ENCODE peak calls at places on chromosomes 1 and 21, in five cellular contexts. One of them, this sample, is unnamed.

GRCh38 chr1:153730468-153730988 is 2.7 kb downstream of the INTS3 start:
- DNase-seq in Panc1: no peak
- DNase-seq in IMR-90: no peak
- DNase-seq in pancreas: no peak
- DNase-seq in uterus: no peak
- DNase-seq in this sample: no peak

GRCh38 chr1:223504741-223505140 is 111.5 kb downstream of the CCDC185 start:
- DNase-seq in Panc1: no peak
- DNase-seq in IMR-90: peak; percentile 90
- DNase-seq in pancreas: peak; percentile 27
- DNase-seq in uterus: peak; percentile 22
- DNase-seq in this sample: peak; percentile 33

GRCh38 chr1:227885135-227885647 is 62.5 kb downstream of the WNT9A start:
- DNase-seq in Panc1: no peak
- DNase-seq in IMR-90: no peak
- DNase-seq in pancreas: no peak
- DNase-seq in uterus: peak; percentile 22
- DNase-seq in this sample: no peak

GRCh38 chr1:206049919-206050600 is 2.9 kb upstream of the RHEX start:
- DNase-seq in Panc1: no peak
- DNase-seq in IMR-90: no peak
- DNase-seq in pancreas: no peak
- DNase-seq in uterus: no peak
- DNase-seq in this sample: no peak

GRCh38 chr1:150150511-150151021 is 850 bp downstream of the PLEKHO1 start:
- DNase-seq in Panc1: no peak
- DNase-seq in IMR-90: no peak
- DNase-seq in pancreas: no peak
- DNase-seq in uterus: peak; percentile 58
- DNase-seq in this sample: no peak

GRCh38 chr1:181655756-181656155 is 172.4 kb downstream of the CACNA1E start:
- DNase-seq in Panc1: no peak
- DNase-seq in IMR-90: peak; percentile 21
- DNase-seq in pancreas: no peak
- DNase-seq in uterus: no peak
- DNase-seq in this sample: no peak

GRCh38 chr1:41533016-41533730 is 48.7 kb upstream of the EDN2 start:
- DNase-seq in Panc1: no peak
- DNase-seq in IMR-90: no peak
- DNase-seq in pancreas: no peak
- DNase-seq in uterus: peak; percentile 2
- DNase-seq in this sample: no peak

GRCh38 chr1:84402060-84402459 is 3.8 kb downstream of the DNASE2B start:
- DNase-seq in Panc1: peak; percentile 30
- DNase-seq in IMR-90: peak; percentile 42
- DNase-seq in pancreas: no peak
- DNase-seq in uterus: no peak
- DNase-seq in this sample: no peak

GRCh38 chr21:25343774-25344545 is 263.3 kb downstream of the MRPL39 start:
- DNase-seq in Panc1: no peak
- DNase-seq in IMR-90: no peak
- DNase-seq in pancreas: no peak
- DNase-seq in uterus: no peak
- DNase-seq in this sample: no peak

GRCh38 chr21:19463966-19464365 is 1060.4 kb upstream of the TMPRSS15 start:
- DNase-seq in Panc1: no peak
- DNase-seq in IMR-90: no peak
- DNase-seq in pancreas: no peak
- DNase-seq in uterus: no peak
- DNase-seq in this sample: no peak

GRCh38 chr1:55555971-55556370 is 340.8 kb upstream of the USP24 start:
- DNase-seq in Panc1: no peak
- DNase-seq in IMR-90: no peak
- DNase-seq in pancreas: no peak
- DNase-seq in uterus: no peak
- DNase-seq in this sample: no peak

GRCh38 chr1:6298940-6299465 is 38.1 kb upstream of the GPR153 start:
- DNase-seq in Panc1: no peak
- DNase-seq in IMR-90: no peak
- DNase-seq in pancreas: no peak
- DNase-seq in uterus: no peak
- DNase-seq in this sample: no peak

GRCh38 chr1:198837276-198838021 is 198.6 kb downstream of the PTPRC start:
- DNase-seq in Panc1: no peak
- DNase-seq in IMR-90: no peak
- DNase-seq in pancreas: no peak
- DNase-seq in uterus: no peak
- DNase-seq in this sample: no peak

GRCh38 chr1:51100264-51100880 is 1.7 kb upstream of the C1orf185 start:
- DNase-seq in Panc1: no peak
- DNase-seq in IMR-90: no peak
- DNase-seq in pancreas: no peak
- DNase-seq in uterus: no peak
- DNase-seq in this sample: no peak

GRCh38 chr1:115641762-115642167 is at the start of gene VANGL1:
- DNase-seq in Panc1: no peak
- DNase-seq in IMR-90: peak; percentile 49
- DNase-seq in pancreas: peak; percentile 68
- DNase-seq in uterus: peak; percentile 63
- DNase-seq in this sample: no peak

GRCh38 chr1:23743287-23744052 is at the start of gene ELOA:
- DNase-seq in Panc1: no peak
- DNase-seq in IMR-90: peak; percentile 53
- DNase-seq in pancreas: peak; percentile 72
- DNase-seq in uterus: peak; percentile 68
- DNase-seq in this sample: no peak

GRCh38 chr1:49185455-49185980 is 408.8 kb upstream of the BEND5 start:
- DNase-seq in Panc1: no peak
- DNase-seq in IMR-90: no peak
- DNase-seq in pancreas: no peak
- DNase-seq in uterus: no peak
- DNase-seq in this sample: no peak

GRCh38 chr1:43285269-43285986 is at the start of gene C1orf210:
- DNase-seq in Panc1: no peak
- DNase-seq in IMR-90: no peak
- DNase-seq in pancreas: peak; percentile 95
- DNase-seq in uterus: no peak
- DNase-seq in this sample: no peak

GRCh38 chr1:153549741-153550397 is 811 bp upstream of the S100A3 start:
- DNase-seq in Panc1: no peak
- DNase-seq in IMR-90: no peak
- DNase-seq in pancreas: no peak
- DNase-seq in uterus: peak; percentile 18
- DNase-seq in this sample: no peak

GRCh38 chr1:93715529-93716126 is 34.0 kb upstream of the BCAR3 start:
- DNase-seq in Panc1: no peak
- DNase-seq in IMR-90: peak; percentile 32
- DNase-seq in pancreas: no peak
- DNase-seq in uterus: no peak
- DNase-seq in this sample: no peak

GRCh38 chr1:166884040-166884642 is 8.1 kb upstream of the TADA1 start:
- DNase-seq in Panc1: no peak
- DNase-seq in IMR-90: peak; percentile 12
- DNase-seq in pancreas: peak; percentile 20
- DNase-seq in uterus: peak; percentile 60
- DNase-seq in this sample: no peak

GRCh38 chr1:31888281-31888680 is 49.9 kb downstream of the PTP4A2 start:
- DNase-seq in Panc1: no peak
- DNase-seq in IMR-90: no peak
- DNase-seq in pancreas: no peak
- DNase-seq in uterus: no peak
- DNase-seq in this sample: no peak

GRCh38 chr1:237031480-237031879 is 10.5 kb upstream of the RYR2 start:
- DNase-seq in Panc1: no peak
- DNase-seq in IMR-90: no peak
- DNase-seq in pancreas: no peak
- DNase-seq in uterus: no peak
- DNase-seq in this sample: peak; percentile 11

GRCh38 chr1:247448107-247448778 is 9.7 kb downstream of the OR2B11 start:
- DNase-seq in Panc1: peak; percentile 24
- DNase-seq in IMR-90: peak; percentile 31
- DNase-seq in pancreas: peak; percentile 43
- DNase-seq in uterus: peak; percentile 54
- DNase-seq in this sample: peak; percentile 1

GRCh38 chr21:38356898-38357297 is 100.1 kb downstream of the KCNJ15 start:
- DNase-seq in Panc1: no peak
- DNase-seq in IMR-90: no peak
- DNase-seq in pancreas: no peak
- DNase-seq in uterus: no peak
- DNase-seq in this sample: no peak

GRCh38 chr1:246170574-246171261 is 336.4 kb downstream of the SMYD3 start:
- DNase-seq in Panc1: no peak
- DNase-seq in IMR-90: no peak
- DNase-seq in pancreas: no peak
- DNase-seq in uterus: no peak
- DNase-seq in this sample: no peak

GRCh38 chr1:188689542-188689941 is 1788.1 kb downstream of the BRINP3 start:
- DNase-seq in Panc1: no peak
- DNase-seq in IMR-90: peak; percentile 33
- DNase-seq in pancreas: no peak
- DNase-seq in uterus: no peak
- DNase-seq in this sample: no peak

GRCh38 chr1:5485968-5486665 is 506.1 kb downstream of the NPHP4 start:
- DNase-seq in Panc1: no peak
- DNase-seq in IMR-90: no peak
- DNase-seq in pancreas: no peak
- DNase-seq in uterus: no peak
- DNase-seq in this sample: no peak

GRCh38 chr1:115077286-115077983 is 11.9 kb downstream of the TSPAN2 start:
- DNase-seq in Panc1: no peak
- DNase-seq in IMR-90: no peak
- DNase-seq in pancreas: no peak
- DNase-seq in uterus: no peak
- DNase-seq in this sample: no peak

GRCh38 chr1:234609528-234610042 is 393 bp downstream of the IRF2BP2 start:
- DNase-seq in Panc1: no peak
- DNase-seq in IMR-90: no peak
- DNase-seq in pancreas: no peak
- DNase-seq in uterus: no peak
- DNase-seq in this sample: no peak

GRCh38 chr1:35031103-35031452 is 667 bp downstream of the ZMYM6 start:
- DNase-seq in Panc1: peak; percentile 10
- DNase-seq in IMR-90: peak; percentile 49
- DNase-seq in pancreas: peak; percentile 20
- DNase-seq in uterus: peak; percentile 24
- DNase-seq in this sample: no peak

DNA sequence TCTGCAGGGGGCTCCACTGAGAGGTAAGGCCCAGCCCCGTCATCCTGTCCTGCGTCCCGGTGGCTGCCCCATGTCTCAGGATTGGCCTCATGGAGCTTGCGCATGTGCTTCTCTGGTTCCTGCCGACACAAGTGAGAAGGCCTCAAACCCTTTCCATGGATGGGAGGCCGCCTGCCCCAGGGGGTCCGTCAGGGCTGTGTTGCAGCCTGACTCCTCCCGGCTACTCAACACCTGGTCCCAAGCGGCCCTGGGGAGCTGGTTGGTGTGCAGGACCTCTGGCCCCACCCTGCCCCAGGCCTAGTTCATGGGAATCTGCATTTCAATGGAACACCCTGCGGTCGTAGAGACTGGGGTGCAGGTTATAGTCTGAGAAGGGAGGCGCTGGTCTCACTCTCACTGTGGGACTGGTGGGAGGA is 21.1 kb upstream of the PDE9A start:
- DNase-seq in Panc1: no peak
- DNase-seq in IMR-90: no peak
- DNase-seq in pancreas: no peak
- DNase-seq in uterus: no peak
- DNase-seq in this sample: no peak
- TF ChIP-seq CTCF in Panc1: no peak
- TF ChIP-seq CTCF in IMR-90: no peak
- TF ChIP-seq CTCF in pancreas: no peak
- TF ChIP-seq CTCF in uterus: no peak
- TF ChIP-seq CTCF in this sample: no peak

GRCh38 chr1:30872033-30872947 is 36.3 kb downstream of the SDC3 start:
- DNase-seq in Panc1: no peak
- DNase-seq in IMR-90: no peak
- DNase-seq in pancreas: no peak
- DNase-seq in uterus: no peak
- DNase-seq in this sample: no peak
- H3K36me3 ChIP-seq in Panc1: no peaks in the 10 kb centered on the region
- H3K36me3 ChIP-seq in IMR-90: peaks cover 47% of the 10 kb centered on the region
- H3K36me3 ChIP-seq in pancreas: no peaks in the 10 kb centered on the region
- H3K36me3 ChIP-seq in uterus: no peaks in the 10 kb centered on the region
- H3K36me3 ChIP-seq in this sample: peaks cover 17% of the 10 kb centered on the region

DNA sequence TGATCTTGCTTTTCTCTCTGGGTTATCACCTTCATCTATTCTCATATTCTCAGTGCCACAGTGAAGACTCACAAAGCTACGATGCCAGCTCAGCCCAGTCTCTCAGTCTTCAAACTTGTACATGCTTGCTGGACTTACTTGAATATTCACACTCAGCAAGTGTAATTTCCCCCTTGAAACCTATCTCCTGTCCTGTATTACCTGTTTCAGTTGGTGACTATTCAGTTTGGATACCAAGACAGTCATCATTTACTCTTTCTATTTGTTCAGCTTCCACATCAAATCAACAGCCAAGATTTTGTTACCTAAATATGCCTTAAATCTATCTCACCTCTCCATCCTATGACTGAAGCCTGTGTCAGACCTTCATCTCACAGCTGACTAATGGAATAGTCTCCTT is 209.7 kb downstream of the LRRC7 start:
- DNase-seq in Panc1: no peak
- DNase-seq in IMR-90: no peak
- DNase-seq in pancreas: no peak
- DNase-seq in uterus: no peak
- DNase-seq in this sample: no peak
- H3K4me3 ChIP-seq in Panc1: no peak overlapping the region
- H3K4me3 ChIP-seq in IMR-90: no peak overlapping the region
- H3K4me3 ChIP-seq in pancreas: no peak overlapping the region
- H3K4me3 ChIP-seq in uterus: no peak overlapping the region
- H3K4me3 ChIP-seq in this sample: no peak overlapping the region

DNA sequence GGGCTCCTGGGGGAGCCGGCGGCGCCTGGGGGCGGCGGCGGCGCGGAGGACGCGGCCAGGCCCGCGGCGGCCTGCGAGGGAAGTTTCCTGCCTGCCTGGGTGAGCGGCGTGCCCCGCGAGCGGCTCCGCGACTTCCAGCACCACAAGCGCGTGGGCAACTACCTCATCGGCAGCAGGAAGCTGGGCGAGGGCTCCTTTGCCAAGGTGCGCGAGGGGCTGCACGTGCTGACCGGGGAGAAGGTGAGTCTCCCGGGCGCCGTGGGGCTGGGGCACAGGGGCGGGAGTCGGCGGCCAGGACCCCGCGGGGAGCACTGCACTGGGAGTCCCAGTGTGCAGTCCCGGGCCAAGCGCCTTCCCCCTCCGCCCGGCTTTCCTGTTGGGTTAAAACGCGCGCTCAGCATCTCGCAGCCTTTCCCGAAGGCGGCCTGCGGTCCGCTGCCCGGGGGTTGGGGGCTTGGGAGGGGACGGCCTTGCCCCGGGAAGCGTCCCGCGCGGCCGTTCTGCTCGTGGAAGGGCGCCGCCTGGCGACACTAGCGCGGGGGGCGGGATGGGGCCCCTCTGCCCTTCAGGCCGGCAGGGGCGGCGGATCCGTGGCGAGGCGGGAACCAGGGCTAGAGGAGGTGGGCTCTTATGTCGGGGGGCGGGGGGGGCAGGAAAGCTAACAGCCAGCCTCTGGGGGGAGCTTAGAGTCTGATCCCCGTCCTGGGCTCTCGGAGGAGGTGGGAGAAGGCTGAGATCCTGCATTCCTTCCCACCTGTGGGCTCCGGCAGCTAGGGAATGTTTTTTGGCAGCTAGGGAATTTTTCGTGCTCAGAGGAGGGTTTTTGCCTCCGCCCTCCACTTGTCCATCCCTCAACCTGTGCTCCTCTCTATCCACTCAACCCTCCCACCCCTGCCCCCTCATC is 1.1 kb downstream of the HUNK start:
- DNase-seq in Panc1: no peak
- DNase-seq in IMR-90: peak; percentile 33
- DNase-seq in pancreas: peak; percentile 71
- DNase-seq in uterus: peak; percentile 53
- DNase-seq in this sample: no peak
- TF ChIP-seq CTCF in Panc1: peak; percentile 81
- TF ChIP-seq CTCF in IMR-90: peak; percentile 54
- TF ChIP-seq CTCF in pancreas: peak; percentile 60
- TF ChIP-seq CTCF in uterus: peak; percentile 49
- TF ChIP-seq CTCF in this sample: peak; percentile 62